ENCODE peak calls at places on chromosomes 3 and 15, in five cellular contexts. E is BE2C, O is fibroblast of pulmonary artery, F is AG10803, R is left ventricle myocardium inferior. Q is an unnamed sample.

GRCh38 chr3:72449551-72449950 is 398.7 kb downstream of the SHQ1 start:
- DNase-seq in E (no peak), O (no peak), F (peak; percentile 90), R (no peak), Q (no peak)

GRCh38 chr3:156216216-156216615 is 95.8 kb downstream of the KCNAB1 start:
- DNase-seq in E (no peak), O (no peak), F (peak; percentile 30), R (no peak), Q (no peak)

GRCh38 chr15:82371649-82372048 is 22.4 kb upstream of the GOLGA6L10 start:
- DNase-seq in E (no peak), O (no peak), F (no peak), R (no peak), Q (no peak)

GRCh38 chr3:133851266-133851906 is 44.3 kb downstream of the RAB6B start:
- DNase-seq in E (no peak), O (no peak), F (no peak), R (no peak), Q (no peak)

GRCh38 chr3:152719264-152719663 is 115.7 kb upstream of the P2RY1 start:
- DNase-seq in E (no peak), O (peak; percentile 71), F (peak; percentile 24), R (no peak), Q (no peak)

GRCh38 chr3:30458781-30459180 is 147.6 kb upstream of the TGFBR2 start:
- DNase-seq in E (no peak), O (no peak), F (no peak), R (peak; percentile 19), Q (no peak)

GRCh38 chr3:89114841-89115223 is 7.4 kb downstream of the EPHA3 start:
- DNase-seq in E (no peak), O (no peak), F (no peak), R (no peak), Q (no peak)

GRCh38 chr3:178392553-178392952 is 143.7 kb upstream of the KCNMB2 start:
- DNase-seq in E (no peak), O (peak; percentile 87), F (peak; percentile 98), R (no peak), Q (no peak)

GRCh38 chr15:41777421-41777973 is 3.2 kb downstream of the MAPKBP1 start:
- DNase-seq in E (no peak), O (no peak), F (no peak), R (no peak), Q (no peak)

GRCh38 chr15:38652998-38653397 is 88.4 kb upstream of the RASGRP1 start:
- DNase-seq in E (no peak), O (no peak), F (no peak), R (no peak), Q (no peak)

GRCh38 chr3:127590593-127591477 is at the start of gene TPRA1:
- DNase-seq in E (peak; percentile 93), O (peak; percentile 97), F (peak; percentile 98), R (peak; percentile 89), Q (peak; percentile 58)

GRCh38 chr15:36234743-36235142 is 344.7 kb upstream of the CDIN1 start:
- DNase-seq in E (no peak), O (no peak), F (no peak), R (no peak), Q (no peak)

GRCh38 chr15:73691398-73691797 is 7.2 kb downstream of the CD276 start:
- DNase-seq in E (peak; percentile 74), O (peak; percentile 74), F (peak; percentile 79), R (peak; percentile 63), Q (no peak)

GRCh38 chr3:144060881-144061280 is 89.3 kb downstream of the DIPK2A start:
- DNase-seq in E (no peak), O (no peak), F (no peak), R (no peak), Q (no peak)

GRCh38 chr3:86711634-86712033 is 279.3 kb downstream of the VGLL3 start:
- DNase-seq in E (no peak), O (no peak), F (no peak), R (no peak), Q (no peak)

GRCh38 chr3:86708908-86709307 is 282.0 kb downstream of the VGLL3 start:
- DNase-seq in E (no peak), O (no peak), F (no peak), R (no peak), Q (no peak)
- TF ChIP-seq CTCF in E (no peak), O (no peak), F (no peak), R (no peak), Q (no peak)

DNA sequence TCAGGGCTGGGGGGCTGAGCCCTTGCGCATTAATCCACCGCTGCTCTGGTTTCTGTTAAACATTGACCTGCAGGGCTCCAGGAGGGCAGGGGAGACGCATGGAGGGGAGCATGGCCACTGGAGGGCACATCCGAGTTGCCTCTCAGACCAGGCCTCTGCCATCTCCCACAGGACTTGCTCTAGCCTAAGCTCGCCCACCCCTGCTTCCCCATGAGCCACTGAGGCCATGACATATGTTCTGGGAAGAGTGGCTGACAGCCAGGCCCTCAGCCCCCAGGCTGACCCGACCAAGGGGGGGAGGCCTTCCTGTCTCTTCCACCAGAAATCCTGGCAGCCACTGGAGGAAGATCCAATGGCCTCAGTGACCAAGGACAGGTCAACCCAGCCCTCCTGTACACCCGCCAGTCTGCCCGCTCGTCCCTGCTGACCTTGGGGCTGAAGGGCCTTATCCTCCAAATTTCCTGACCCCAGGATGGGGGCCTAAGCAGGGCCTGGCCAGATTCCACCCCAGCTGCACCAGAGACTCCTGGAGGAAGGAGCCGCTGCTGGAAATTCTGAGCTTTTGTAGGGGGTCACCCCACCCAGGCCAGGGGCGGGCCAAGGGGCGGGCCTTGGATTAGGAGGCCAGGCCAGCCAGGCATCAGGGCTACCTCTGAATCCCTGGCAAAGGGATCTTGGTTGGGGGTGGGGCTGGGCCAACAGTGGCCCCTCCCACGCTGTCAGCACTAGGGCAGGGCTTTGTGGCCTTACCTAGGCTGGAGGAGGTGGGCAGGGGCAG is at the start of gene HYAL1:
- DNase-seq in E (peak; percentile 45), O (peak; percentile 33), F (no peak), R (peak; percentile 84), Q (no peak)
- TF ChIP-seq CTCF in E (peak; percentile 36), O (peak; percentile 5), F (no peak), R (peak; percentile 41), Q (no peak)

GRCh38 chr15:29621626-29622025 is 200.6 kb downstream of the TJP1 start:
- DNase-seq in E (no peak), O (peak; percentile 45), F (no peak), R (no peak), Q (no peak)

GRCh38 chr15:29622637-29623036 is 199.6 kb downstream of the TJP1 start:
- DNase-seq in E (no peak), O (no peak), F (no peak), R (no peak), Q (no peak)

GRCh38 chr15:29618586-29618985 is 203.7 kb downstream of the TJP1 start:
- DNase-seq in E (no peak), O (no peak), F (no peak), R (no peak), Q (no peak)

DNA sequence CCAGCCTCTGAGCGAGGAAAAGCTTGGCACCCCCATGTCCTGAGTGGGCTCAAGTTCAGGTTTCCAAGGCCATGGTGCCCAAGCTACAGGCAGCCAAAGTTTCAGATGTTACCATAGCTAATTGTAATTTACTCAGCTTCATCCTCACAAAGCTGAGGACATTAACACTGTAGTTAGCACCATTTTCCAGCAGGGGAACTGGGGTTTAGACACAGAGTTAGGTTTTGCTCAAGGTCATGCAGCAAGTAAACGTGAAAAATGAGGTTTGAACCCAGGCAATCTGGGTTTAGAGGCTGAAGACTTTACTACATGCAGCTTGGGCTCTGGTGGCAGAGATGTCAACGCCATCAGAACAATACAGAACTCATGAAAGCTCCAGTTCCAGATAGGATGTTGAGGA is 199.0 kb downstream of the TJP1 start:
- DNase-seq in E (no peak), O (no peak), F (no peak), R (no peak), Q (no peak)
- TF ChIP-seq CTCF in E (no peak), O (no peak), F (no peak), R (no peak), Q (no peak)

GRCh38 chr15:51181905-51182304 is 87.2 kb upstream of the TNFAIP8L3 start:
- DNase-seq in E (no peak), O (no peak), F (no peak), R (no peak), Q (no peak)
- TF ChIP-seq CTCF in E (no peak), O (no peak), F (no peak), R (no peak), Q (no peak)

GRCh38 chr3:57911588-57911987 is 96.6 kb upstream of the FLNB start:
- DNase-seq in E (no peak), O (no peak), F (no peak), R (no peak), Q (no peak)

GRCh38 chr3:57910988-57911387 is 97.2 kb upstream of the FLNB start:
- DNase-seq in E (peak; percentile 26), O (peak; percentile 38), F (no peak), R (no peak), Q (no peak)
- TF ChIP-seq CTCF in E (peak; percentile 49), O (peak; percentile 51), F (peak; percentile 29), R (peak; percentile 29), Q (no peak)

DNA sequence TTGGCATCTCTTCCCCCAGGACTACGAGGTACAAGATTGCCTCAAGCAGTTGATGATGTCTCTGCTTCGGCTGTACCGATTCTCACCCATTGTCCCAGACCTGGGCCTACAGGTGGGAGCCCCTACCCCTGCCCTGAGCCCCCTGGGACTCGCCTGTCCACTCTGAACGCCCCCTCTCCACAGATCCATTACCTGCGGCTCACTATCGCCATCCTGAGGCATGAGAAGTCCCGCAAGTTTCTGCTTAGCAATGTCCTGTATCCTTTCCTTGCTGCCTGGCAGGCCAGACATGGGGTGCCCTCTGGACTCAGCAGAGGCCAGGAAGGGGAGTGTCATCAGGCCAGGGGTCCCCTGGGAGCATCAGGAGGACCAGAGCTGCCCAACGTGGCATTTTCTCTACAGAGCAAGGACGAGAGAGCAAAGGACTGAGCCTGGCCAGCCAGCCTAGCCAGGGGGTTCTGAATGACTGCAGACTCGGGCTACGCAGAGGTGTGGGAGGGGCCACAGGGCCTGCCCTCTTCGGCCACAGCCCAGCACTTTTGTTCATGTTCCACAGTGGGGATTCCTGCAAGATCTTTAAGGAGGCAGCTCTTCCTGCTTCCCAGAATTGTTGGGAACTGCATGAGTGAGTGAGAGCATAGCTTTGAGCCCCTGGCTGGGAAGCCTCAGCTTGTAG is 11.2 kb downstream of the RNF123 start:
- DNase-seq in E (no peak), O (no peak), F (no peak), R (no peak), Q (no peak)
- TF ChIP-seq CTCF in E (peak; percentile 9), O (no peak), F (no peak), R (no peak), Q (no peak)

GRCh38 chr3:103295974-103296570 is 861.3 kb downstream of the ZPLD1 start:
- DNase-seq in E (peak; percentile 5), O (peak; percentile 22), F (peak; percentile 15), R (no peak), Q (no peak)
- TF ChIP-seq CTCF in E (peak; percentile 57), O (peak; percentile 21), F (peak; percentile 37), R (peak; percentile 21), Q (no peak)